ENCODE peak calls at places on chromosome 6, in eight cellular contexts. S, O, H, I, Z, B, F and K are unnamed samples.

GRCh38 chr6:108896111-108896661 is 48.0 kb downstream of the ARMC2 start:
- DNase-seq in S (peak), O (no peak), H (no peak), I (no peak), Z (no peak), B (no peak), F (no peak), K (no peak)

GRCh38 chr6:135270676-135271536 is 89.8 kb downstream of the MYB start:
- DNase-seq in S (no peak), O (no peak), H (no peak), I (no peak), Z (no peak), B (no peak), F (no peak), K (no peak)

GRCh38 chr6:24378473-24379097 is 20.7 kb upstream of the DCDC2 start:
- DNase-seq in S (no peak), O (no peak), H (no peak), I (no peak), Z (no peak), B (no peak), F (no peak), K (no peak)

GRCh38 chr6:2579241-2579761 is 171.4 kb downstream of the MYLK4 start:
- DNase-seq in S (no peak), O (peak), H (no peak), I (no peak), Z (no peak), B (no peak), F (no peak), K (no peak)

GRCh38 chr6:49847014-49847413 is 19.3 kb downstream of the CRISP1 start:
- DNase-seq in S (no peak), O (no peak), H (no peak), I (no peak), Z (no peak), B (no peak), F (no peak), K (no peak)

GRCh38 chr6:98845201-98846020 is 11.0 kb downstream of the POU3F2 start:
- DNase-seq in S (peak), O (peak), H (peak), I (peak), Z (peak), B (peak), F (peak), K (peak)

GRCh38 chr6:43223175-43223574 is 6.1 kb downstream of the DNPH1 start:
- DNase-seq in S (no peak), O (no peak), H (no peak), I (no peak), Z (no peak), B (peak), F (no peak), K (no peak)

GRCh38 chr6:161370882-161371281 is 97.0 kb upstream of the AGPAT4 start:
- DNase-seq in S (peak), O (peak), H (no peak), I (peak), Z (peak), B (peak), F (peak), K (peak)

GRCh38 chr6:14806101-14806500 is 439.8 kb upstream of the JARID2 start:
- DNase-seq in S (no peak), O (no peak), H (no peak), I (no peak), Z (no peak), B (no peak), F (no peak), K (no peak)

GRCh38 chr6:149118737-149119653 is 198.5 kb upstream of the TAB2 start:
- DNase-seq in S (no peak), O (no peak), H (no peak), I (no peak), Z (no peak), B (no peak), F (no peak), K (no peak)

GRCh38 chr6:44135173-44135748 is 7.9 kb downstream of the TMEM63B start:
- DNase-seq in S (no peak), O (no peak), H (no peak), I (no peak), Z (no peak), B (no peak), F (no peak), K (no peak)

GRCh38 chr6:21402368-21402767 is 191.2 kb upstream of the SOX4 start:
- DNase-seq in S (no peak), O (no peak), H (no peak), I (no peak), Z (no peak), B (no peak), F (no peak), K (no peak)

GRCh38 chr6:38725414-38726183 is 10.5 kb downstream of the DNAH8 start:
- DNase-seq in S (no peak), O (no peak), H (no peak), I (no peak), Z (no peak), B (no peak), F (no peak), K (no peak)

GRCh38 chr6:85479221-85479620 is 29.3 kb downstream of the NT5E start:
- DNase-seq in S (no peak), O (no peak), H (no peak), I (no peak), Z (no peak), B (no peak), F (no peak), K (no peak)

GRCh38 chr6:154276810-154277577 is 79.6 kb downstream of the IPCEF1 start:
- DNase-seq in S (no peak), O (no peak), H (no peak), I (peak), Z (no peak), B (no peak), F (peak), K (peak)

GRCh38 chr6:170088349-170088951 is 202.4 kb downstream of the DLL1 start:
- DNase-seq in S (no peak), O (peak), H (no peak), I (no peak), Z (no peak), B (no peak), F (no peak), K (no peak)

GRCh38 chr6:20400476-20401402 is 940 bp upstream of the E2F3 start:
- DNase-seq in S (peak), O (peak), H (no peak), I (peak), Z (peak), B (peak), F (peak), K (no peak)

GRCh38 chr6:6177754-6178153 is 142.7 kb downstream of the F13A1 start:
- DNase-seq in S (no peak), O (no peak), H (no peak), I (no peak), Z (no peak), B (no peak), F (no peak), K (no peak)

GRCh38 chr6:41940759-41941279 is 789 bp downstream of the CCND3 start:
- DNase-seq in S (peak), O (peak), H (no peak), I (peak), Z (peak), B (peak), F (no peak), K (peak)

GRCh38 chr6:167567142-167568033 is 242.5 kb downstream of the TTLL2 start:
- DNase-seq in S (no peak), O (peak), H (no peak), I (no peak), Z (no peak), B (no peak), F (no peak), K (no peak)

GRCh38 chr6:27651371-27651732 is 178.4 kb upstream of the ZNF184 start:
- DNase-seq in S (peak), O (no peak), H (no peak), I (peak), Z (no peak), B (no peak), F (peak), K (peak)

GRCh38 chr6:150377211-150377781 is 8.5 kb downstream of the IYD start:
- DNase-seq in S (no peak), O (no peak), H (no peak), I (no peak), Z (no peak), B (no peak), F (no peak), K (peak)

GRCh38 chr6:37024665-37025337 is 19.3 kb downstream of the FGD2 start:
- DNase-seq in S (peak), O (no peak), H (no peak), I (no peak), Z (peak), B (no peak), F (no peak), K (peak)

GRCh38 chr6:84061613-84062398 is 28.2 kb downstream of the MRAP2 start:
- DNase-seq in S (no peak), O (no peak), H (no peak), I (peak), Z (no peak), B (no peak), F (no peak), K (no peak)

GRCh38 chr6:14671261-14671681 is 553.7 kb downstream of the CD83 start:
- DNase-seq in S (peak), O (peak), H (peak), I (peak), Z (no peak), B (no peak), F (no peak), K (no peak)

GRCh38 chr6:7258231-7258763 is 54.7 kb downstream of the SSR1 start:
- DNase-seq in S (no peak), O (no peak), H (no peak), I (no peak), Z (no peak), B (peak), F (no peak), K (no peak)

GRCh38 chr6:95725344-95725743 is 148.0 kb downstream of the MANEA start:
- DNase-seq in S (no peak), O (no peak), H (no peak), I (no peak), Z (no peak), B (no peak), F (no peak), K (no peak)

GRCh38 chr6:293185-294174 is 1.2 kb downstream of the DUSP22 start:
- DNase-seq in S (no peak), O (peak), H (no peak), I (no peak), Z (peak), B (peak), F (no peak), K (no peak)

GRCh38 chr6:36204068-36204753 is 7.7 kb downstream of the BRPF3 start:
- DNase-seq in S (no peak), O (no peak), H (no peak), I (no peak), Z (no peak), B (peak), F (no peak), K (no peak)

GRCh38 chr6:89745728-89746127 is 73.9 kb downstream of the MDN1 start:
- DNase-seq in S (no peak), O (no peak), H (no peak), I (no peak), Z (no peak), B (no peak), F (no peak), K (no peak)

GRCh38 chr6:140073456-140073855 is 699.0 kb upstream of the CITED2 start:
- DNase-seq in S (peak), O (no peak), H (no peak), I (no peak), Z (no peak), B (no peak), F (no peak), K (no peak)

GRCh38 chr6:122799916-122800701 is 11.1 kb downstream of the SMPDL3A start:
- DNase-seq in S (peak), O (no peak), H (no peak), I (no peak), Z (no peak), B (no peak), F (no peak), K (no peak)

GRCh38 chr6:169858935-169859351 is 107.5 kb downstream of the ERMARD start:
- DNase-seq in S (no peak), O (peak), H (no peak), I (no peak), Z (no peak), B (no peak), F (no peak), K (no peak)

GRCh38 chr6:160900031-160900430 is 91.5 kb upstream of the MAP3K4 start:
- DNase-seq in S (no peak), O (no peak), H (no peak), I (no peak), Z (no peak), B (no peak), F (no peak), K (no peak)

GRCh38 chr6:39992861-39993622 is 58.8 kb upstream of the MOCS1 start:
- DNase-seq in S (no peak), O (no peak), H (no peak), I (no peak), Z (no peak), B (no peak), F (no peak), K (peak)

GRCh38 chr6:6246539-6246938 is 73.9 kb downstream of the F13A1 start:
- DNase-seq in S (no peak), O (no peak), H (no peak), I (peak), Z (no peak), B (no peak), F (no peak), K (no peak)

GRCh38 chr6:77034161-77034560 is 429.1 kb downstream of the HTR1B start:
- DNase-seq in S (peak), O (no peak), H (no peak), I (no peak), Z (no peak), B (no peak), F (no peak), K (peak)

GRCh38 chr6:168584251-168584650 is 143.3 kb downstream of the SMOC2 start:
- DNase-seq in S (no peak), O (no peak), H (no peak), I (no peak), Z (no peak), B (no peak), F (no peak), K (no peak)

GRCh38 chr6:125910518-125910917 is 46.1 kb upstream of the HINT3 start:
- DNase-seq in S (no peak), O (no peak), H (no peak), I (no peak), Z (no peak), B (no peak), F (no peak), K (no peak)